ENCODE peak calls at places on chromosomes 5 and 9, in six cellular contexts. One of them, this sample, is unnamed.

GRCh38 chr9:89996106-89996505 is 391.3 kb downstream of the GADD45G start:
- DNase-seq in Kasumi-1: no peak
- DNase-seq in ACHN: no peak
- DNase-seq in GOT3: no peak
- DNase-seq in C1 segment of cervical spinal cord: no peak
- DNase-seq in smooth muscle cell of the brain vasculature: no peak
- DNase-seq in this sample: no peak

GRCh38 chr5:174204914-174205313 is 159.4 kb downstream of the NSG2 start:
- DNase-seq in Kasumi-1: no peak
- DNase-seq in ACHN: no peak
- DNase-seq in GOT3: no peak
- DNase-seq in C1 segment of cervical spinal cord: no peak
- DNase-seq in smooth muscle cell of the brain vasculature: no peak
- DNase-seq in this sample: no peak

GRCh38 chr5:123951204-123951977 is 439.4 kb downstream of the CSNK1G3 start:
- DNase-seq in Kasumi-1: no peak
- DNase-seq in ACHN: peak; percentile 70
- DNase-seq in GOT3: no peak
- DNase-seq in C1 segment of cervical spinal cord: no peak
- DNase-seq in smooth muscle cell of the brain vasculature: peak; percentile 74
- DNase-seq in this sample: peak; percentile 95

GRCh38 chr9:105405514-105406131 is 42.2 kb upstream of the FSD1L start:
- DNase-seq in Kasumi-1: peak; percentile 41
- DNase-seq in ACHN: peak; percentile 4
- DNase-seq in GOT3: no peak
- DNase-seq in C1 segment of cervical spinal cord: no peak
- DNase-seq in smooth muscle cell of the brain vasculature: no peak
- DNase-seq in this sample: no peak

GRCh38 chr5:43750809-43751208 is 147.8 kb downstream of the NNT start:
- DNase-seq in Kasumi-1: no peak
- DNase-seq in ACHN: no peak
- DNase-seq in GOT3: no peak
- DNase-seq in C1 segment of cervical spinal cord: no peak
- DNase-seq in smooth muscle cell of the brain vasculature: no peak
- DNase-seq in this sample: no peak

GRCh38 chr5:126972062-126972895 is 58.1 kb downstream of the MARCHF3 start:
- DNase-seq in Kasumi-1: peak; percentile 88
- DNase-seq in ACHN: no peak
- DNase-seq in GOT3: no peak
- DNase-seq in C1 segment of cervical spinal cord: no peak
- DNase-seq in smooth muscle cell of the brain vasculature: no peak
- DNase-seq in this sample: no peak

GRCh38 chr5:130541617-130542221 is 623.3 kb downstream of the HINT1 start:
- DNase-seq in Kasumi-1: peak; percentile 54
- DNase-seq in ACHN: peak; percentile 59
- DNase-seq in GOT3: no peak
- DNase-seq in C1 segment of cervical spinal cord: no peak
- DNase-seq in smooth muscle cell of the brain vasculature: no peak
- DNase-seq in this sample: peak; percentile 36

GRCh38 chr5:25119654-25120053 is 474.9 kb upstream of the CDH10 start:
- DNase-seq in Kasumi-1: peak; percentile 61
- DNase-seq in ACHN: peak; percentile 40
- DNase-seq in GOT3: no peak
- DNase-seq in C1 segment of cervical spinal cord: no peak
- DNase-seq in smooth muscle cell of the brain vasculature: no peak
- DNase-seq in this sample: no peak

GRCh38 chr5:79686799-79687198 is 2.8 kb upstream of the CMYA5 start:
- DNase-seq in Kasumi-1: no peak
- DNase-seq in ACHN: peak; percentile 30
- DNase-seq in GOT3: no peak
- DNase-seq in C1 segment of cervical spinal cord: no peak
- DNase-seq in smooth muscle cell of the brain vasculature: no peak
- DNase-seq in this sample: no peak

GRCh38 chr9:123742009-123742767 is 187.7 kb downstream of the DENND1A start:
- DNase-seq in Kasumi-1: no peak
- DNase-seq in ACHN: no peak
- DNase-seq in GOT3: no peak
- DNase-seq in C1 segment of cervical spinal cord: peak; percentile 60
- DNase-seq in smooth muscle cell of the brain vasculature: peak; percentile 43
- DNase-seq in this sample: peak; percentile 9

GRCh38 chr9:34517185-34517584 is 5.6 kb downstream of the ENHO start:
- DNase-seq in Kasumi-1: no peak
- DNase-seq in ACHN: no peak
- DNase-seq in GOT3: no peak
- DNase-seq in C1 segment of cervical spinal cord: no peak
- DNase-seq in smooth muscle cell of the brain vasculature: no peak
- DNase-seq in this sample: no peak

GRCh38 chr9:114202396-114202795 is 47.1 kb downstream of the COL27A1 start:
- DNase-seq in Kasumi-1: no peak
- DNase-seq in ACHN: no peak
- DNase-seq in GOT3: no peak
- DNase-seq in C1 segment of cervical spinal cord: no peak
- DNase-seq in smooth muscle cell of the brain vasculature: no peak
- DNase-seq in this sample: no peak

GRCh38 chr9:114911167-114911821 is 19.1 kb downstream of the TNFSF8 start:
- DNase-seq in Kasumi-1: peak; percentile 48
- DNase-seq in ACHN: peak; percentile 57
- DNase-seq in GOT3: no peak
- DNase-seq in C1 segment of cervical spinal cord: peak; percentile 29
- DNase-seq in smooth muscle cell of the brain vasculature: no peak
- DNase-seq in this sample: no peak

GRCh38 chr9:110125207-110125751 is 82.7 kb downstream of the C9orf152 start:
- DNase-seq in Kasumi-1: no peak
- DNase-seq in ACHN: peak; percentile 96
- DNase-seq in GOT3: peak; percentile 15
- DNase-seq in C1 segment of cervical spinal cord: no peak
- DNase-seq in smooth muscle cell of the brain vasculature: no peak
- DNase-seq in this sample: peak; percentile 95

GRCh38 chr9:77142366-77142765 is 35.0 kb upstream of the VPS13A start:
- DNase-seq in Kasumi-1: no peak
- DNase-seq in ACHN: no peak
- DNase-seq in GOT3: no peak
- DNase-seq in C1 segment of cervical spinal cord: no peak
- DNase-seq in smooth muscle cell of the brain vasculature: no peak
- DNase-seq in this sample: no peak

GRCh38 chr5:161709239-161709638 is 23.7 kb downstream of the GABRA6 start:
- DNase-seq in Kasumi-1: no peak
- DNase-seq in ACHN: no peak
- DNase-seq in GOT3: no peak
- DNase-seq in C1 segment of cervical spinal cord: no peak
- DNase-seq in smooth muscle cell of the brain vasculature: no peak
- DNase-seq in this sample: no peak

GRCh38 chr5:1670342-1670741 is 129.3 kb downstream of the MRPL36 start:
- DNase-seq in Kasumi-1: no peak
- DNase-seq in ACHN: no peak
- DNase-seq in GOT3: no peak
- DNase-seq in C1 segment of cervical spinal cord: no peak
- DNase-seq in smooth muscle cell of the brain vasculature: no peak
- DNase-seq in this sample: peak; percentile 21

GRCh38 chr5:143562935-143563334 is 159.4 kb upstream of the NR3C1 start:
- DNase-seq in Kasumi-1: no peak
- DNase-seq in ACHN: no peak
- DNase-seq in GOT3: no peak
- DNase-seq in C1 segment of cervical spinal cord: no peak
- DNase-seq in smooth muscle cell of the brain vasculature: peak; percentile 65
- DNase-seq in this sample: peak; percentile 97

GRCh38 chr9:92377904-92378303 is 26.5 kb downstream of the OGN start:
- DNase-seq in Kasumi-1: no peak
- DNase-seq in ACHN: no peak
- DNase-seq in GOT3: no peak
- DNase-seq in C1 segment of cervical spinal cord: no peak
- DNase-seq in smooth muscle cell of the brain vasculature: no peak
- DNase-seq in this sample: no peak

GRCh38 chr5:88145603-88146467 is 122.8 kb downstream of the TMEM161B start:
- DNase-seq in Kasumi-1: no peak
- DNase-seq in ACHN: no peak
- DNase-seq in GOT3: no peak
- DNase-seq in C1 segment of cervical spinal cord: peak; percentile 84
- DNase-seq in smooth muscle cell of the brain vasculature: no peak
- DNase-seq in this sample: no peak

GRCh38 chr5:93892481-93892880 is 151.1 kb upstream of the POU5F2 start:
- DNase-seq in Kasumi-1: no peak
- DNase-seq in ACHN: no peak
- DNase-seq in GOT3: no peak
- DNase-seq in C1 segment of cervical spinal cord: no peak
- DNase-seq in smooth muscle cell of the brain vasculature: no peak
- DNase-seq in this sample: no peak

GRCh38 chr9:99184427-99185327 is 37.1 kb downstream of the ALG2 start:
- DNase-seq in Kasumi-1: peak; percentile 84
- DNase-seq in ACHN: peak; percentile 80
- DNase-seq in GOT3: no peak
- DNase-seq in C1 segment of cervical spinal cord: peak; percentile 77
- DNase-seq in smooth muscle cell of the brain vasculature: peak; percentile 82
- DNase-seq in this sample: peak; percentile 86

GRCh38 chr9:14441976-14442651 is 128.2 kb upstream of the NFIB start:
- DNase-seq in Kasumi-1: no peak
- DNase-seq in ACHN: peak; percentile 10
- DNase-seq in GOT3: no peak
- DNase-seq in C1 segment of cervical spinal cord: no peak
- DNase-seq in smooth muscle cell of the brain vasculature: no peak
- DNase-seq in this sample: no peak

GRCh38 chr9:2040828-2041227 is 25.7 kb downstream of the SMARCA2 start:
- DNase-seq in Kasumi-1: no peak
- DNase-seq in ACHN: no peak
- DNase-seq in GOT3: no peak
- DNase-seq in C1 segment of cervical spinal cord: no peak
- DNase-seq in smooth muscle cell of the brain vasculature: no peak
- DNase-seq in this sample: no peak

GRCh38 chr5:96709152-96709821 is 47.1 kb downstream of the CAST start:
- DNase-seq in Kasumi-1: no peak
- DNase-seq in ACHN: peak; percentile 60
- DNase-seq in GOT3: no peak
- DNase-seq in C1 segment of cervical spinal cord: no peak
- DNase-seq in smooth muscle cell of the brain vasculature: no peak
- DNase-seq in this sample: peak; percentile 68

GRCh38 chr9:135584934-135585333 is 23.4 kb downstream of the PAEP start:
- DNase-seq in Kasumi-1: no peak
- DNase-seq in ACHN: no peak
- DNase-seq in GOT3: no peak
- DNase-seq in C1 segment of cervical spinal cord: no peak
- DNase-seq in smooth muscle cell of the brain vasculature: no peak
- DNase-seq in this sample: no peak

GRCh38 chr5:179762079-179762780 is 29.6 kb downstream of the MAML1 start:
- DNase-seq in Kasumi-1: peak; percentile 76
- DNase-seq in ACHN: no peak
- DNase-seq in GOT3: no peak
- DNase-seq in C1 segment of cervical spinal cord: peak; percentile 4
- DNase-seq in smooth muscle cell of the brain vasculature: no peak
- DNase-seq in this sample: no peak

GRCh38 chr9:129225815-129226214 is 47.8 kb upstream of the IER5L start:
- DNase-seq in Kasumi-1: peak; percentile 79
- DNase-seq in ACHN: no peak
- DNase-seq in GOT3: no peak
- DNase-seq in C1 segment of cervical spinal cord: no peak
- DNase-seq in smooth muscle cell of the brain vasculature: peak; percentile 59
- DNase-seq in this sample: peak; percentile 83

GRCh38 chr5:127338501-127338900 is 47.9 kb downstream of the MEGF10 start:
- DNase-seq in Kasumi-1: no peak
- DNase-seq in ACHN: no peak
- DNase-seq in GOT3: no peak
- DNase-seq in C1 segment of cervical spinal cord: no peak
- DNase-seq in smooth muscle cell of the brain vasculature: no peak
- DNase-seq in this sample: no peak

GRCh38 chr5:15502208-15502607 is 2.2 kb downstream of the FBXL7 start:
- DNase-seq in Kasumi-1: no peak
- DNase-seq in ACHN: peak; percentile 19
- DNase-seq in GOT3: no peak
- DNase-seq in C1 segment of cervical spinal cord: no peak
- DNase-seq in smooth muscle cell of the brain vasculature: no peak
- DNase-seq in this sample: no peak